ENCODE peak calls at places on chromosomes 16 and 17, in six cellular contexts. One of them, this sample, is unnamed.

GRCh38 chr16:68000450-68000849 is 1.2 kb upstream of the DPEP2 start:
- DNase-seq in heart left ventricle: no peak
- DNase-seq in fibroblast of the aortic adventitia: peak; percentile 13
- DNase-seq in CD8-positive, alpha-beta T cell: no peak
- DNase-seq in astrocyte of the spinal cord: no peak
- DNase-seq in GM23338: no peak
- DNase-seq in this sample: no peak

GRCh38 chr17:72351884-72352346 is 231.1 kb downstream of the SOX9 start:
- DNase-seq in heart left ventricle: no peak
- DNase-seq in fibroblast of the aortic adventitia: no peak
- DNase-seq in CD8-positive, alpha-beta T cell: no peak
- DNase-seq in astrocyte of the spinal cord: no peak
- DNase-seq in GM23338: peak; percentile 36
- DNase-seq in this sample: no peak

GRCh38 chr16:68236804-68237242 is 896 bp upstream of the ESRP2 start:
- DNase-seq in heart left ventricle: peak; percentile 67
- DNase-seq in fibroblast of the aortic adventitia: no peak
- DNase-seq in CD8-positive, alpha-beta T cell: no peak
- DNase-seq in astrocyte of the spinal cord: peak; percentile 56
- DNase-seq in GM23338: peak; percentile 55
- DNase-seq in this sample: no peak

GRCh38 chr17:42363767-42364585 is 24.3 kb downstream of the STAT3 start:
- DNase-seq in heart left ventricle: no peak
- DNase-seq in fibroblast of the aortic adventitia: peak; percentile 88
- DNase-seq in CD8-positive, alpha-beta T cell: no peak
- DNase-seq in astrocyte of the spinal cord: peak; percentile 73
- DNase-seq in GM23338: no peak
- DNase-seq in this sample: no peak

GRCh38 chr16:78500659-78501226 is 401.3 kb downstream of the WWOX start:
- DNase-seq in heart left ventricle: no peak
- DNase-seq in fibroblast of the aortic adventitia: no peak
- DNase-seq in CD8-positive, alpha-beta T cell: no peak
- DNase-seq in astrocyte of the spinal cord: no peak
- DNase-seq in GM23338: no peak
- DNase-seq in this sample: no peak

GRCh38 chr16:78184554-78185183 is 85.2 kb downstream of the WWOX start:
- DNase-seq in heart left ventricle: no peak
- DNase-seq in fibroblast of the aortic adventitia: no peak
- DNase-seq in CD8-positive, alpha-beta T cell: no peak
- DNase-seq in astrocyte of the spinal cord: peak; percentile 71
- DNase-seq in GM23338: no peak
- DNase-seq in this sample: no peak

GRCh38 chr16:66511615-66512500 is 38.1 kb downstream of the TK2 start:
- DNase-seq in heart left ventricle: no peak
- DNase-seq in fibroblast of the aortic adventitia: peak; percentile 82
- DNase-seq in CD8-positive, alpha-beta T cell: no peak
- DNase-seq in astrocyte of the spinal cord: peak; percentile 79
- DNase-seq in GM23338: peak; percentile 75
- DNase-seq in this sample: peak; percentile 91

GRCh38 chr17:66691644-66692500 is 143.0 kb upstream of the CACNG5 start:
- DNase-seq in heart left ventricle: no peak
- DNase-seq in fibroblast of the aortic adventitia: peak; percentile 26
- DNase-seq in CD8-positive, alpha-beta T cell: peak; percentile 37
- DNase-seq in astrocyte of the spinal cord: peak; percentile 83
- DNase-seq in GM23338: no peak
- DNase-seq in this sample: no peak

GRCh38 chr16:69003500-69003899 is 102.0 kb upstream of the HAS3 start:
- DNase-seq in heart left ventricle: no peak
- DNase-seq in fibroblast of the aortic adventitia: no peak
- DNase-seq in CD8-positive, alpha-beta T cell: no peak
- DNase-seq in astrocyte of the spinal cord: peak; percentile 28
- DNase-seq in GM23338: peak; percentile 57
- DNase-seq in this sample: no peak

GRCh38 chr16:23679274-23679985 is 741 bp downstream of the PLK1 start:
- DNase-seq in heart left ventricle: no peak
- DNase-seq in fibroblast of the aortic adventitia: peak; percentile 27
- DNase-seq in CD8-positive, alpha-beta T cell: no peak
- DNase-seq in astrocyte of the spinal cord: peak; percentile 28
- DNase-seq in GM23338: peak; percentile 77
- DNase-seq in this sample: peak; percentile 38

GRCh38 chr17:30950669-30951399 is 20.0 kb upstream of the RNF135 start:
- DNase-seq in heart left ventricle: peak; percentile 83
- DNase-seq in fibroblast of the aortic adventitia: peak; percentile 91
- DNase-seq in CD8-positive, alpha-beta T cell: no peak
- DNase-seq in astrocyte of the spinal cord: peak; percentile 45
- DNase-seq in GM23338: no peak
- DNase-seq in this sample: peak; percentile 74

GRCh38 chr16:4261557-4262172 is 11.2 kb downstream of the TFAP4 start:
- DNase-seq in heart left ventricle: no peak
- DNase-seq in fibroblast of the aortic adventitia: no peak
- DNase-seq in CD8-positive, alpha-beta T cell: peak; percentile 52
- DNase-seq in astrocyte of the spinal cord: peak; percentile 13
- DNase-seq in GM23338: peak; percentile 86
- DNase-seq in this sample: peak; percentile 34

GRCh38 chr16:15635926-15636325 is 7.0 kb downstream of the MARF1 start:
- DNase-seq in heart left ventricle: no peak
- DNase-seq in fibroblast of the aortic adventitia: no peak
- DNase-seq in CD8-positive, alpha-beta T cell: no peak
- DNase-seq in astrocyte of the spinal cord: no peak
- DNase-seq in GM23338: no peak
- DNase-seq in this sample: no peak

GRCh38 chr16:57388359-57389086 is 16.0 kb upstream of the CCL17 start:
- DNase-seq in heart left ventricle: no peak
- DNase-seq in fibroblast of the aortic adventitia: no peak
- DNase-seq in CD8-positive, alpha-beta T cell: no peak
- DNase-seq in astrocyte of the spinal cord: no peak
- DNase-seq in GM23338: no peak
- DNase-seq in this sample: peak; percentile 58

GRCh38 chr16:57741660-57742191 is 6.2 kb downstream of the KATNB1 start:
- DNase-seq in heart left ventricle: no peak
- DNase-seq in fibroblast of the aortic adventitia: no peak
- DNase-seq in CD8-positive, alpha-beta T cell: no peak
- DNase-seq in astrocyte of the spinal cord: no peak
- DNase-seq in GM23338: no peak
- DNase-seq in this sample: no peak

GRCh38 chr16:86772671-86773338 is 194.5 kb downstream of the FOXL1 start:
- DNase-seq in heart left ventricle: no peak
- DNase-seq in fibroblast of the aortic adventitia: peak; percentile 68
- DNase-seq in CD8-positive, alpha-beta T cell: no peak
- DNase-seq in astrocyte of the spinal cord: peak; percentile 84
- DNase-seq in GM23338: no peak
- DNase-seq in this sample: peak; percentile 54

GRCh38 chr17:73347355-73347754 is 35.6 kb upstream of the CDC42EP4 start:
- DNase-seq in heart left ventricle: no peak
- DNase-seq in fibroblast of the aortic adventitia: peak; percentile 24
- DNase-seq in CD8-positive, alpha-beta T cell: no peak
- DNase-seq in astrocyte of the spinal cord: no peak
- DNase-seq in GM23338: no peak
- DNase-seq in this sample: no peak

GRCh38 chr17:17774009-17774881 is 62.5 kb downstream of the SREBF1 start:
- DNase-seq in heart left ventricle: no peak
- DNase-seq in fibroblast of the aortic adventitia: peak; percentile 45
- DNase-seq in CD8-positive, alpha-beta T cell: no peak
- DNase-seq in astrocyte of the spinal cord: peak; percentile 33
- DNase-seq in GM23338: peak; percentile 55
- DNase-seq in this sample: peak; percentile 96

GRCh38 chr17:60314423-60314822 is 77.5 kb downstream of the USP32 start:
- DNase-seq in heart left ventricle: no peak
- DNase-seq in fibroblast of the aortic adventitia: no peak
- DNase-seq in CD8-positive, alpha-beta T cell: no peak
- DNase-seq in astrocyte of the spinal cord: no peak
- DNase-seq in GM23338: no peak
- DNase-seq in this sample: no peak

GRCh38 chr17:65142247-65142646 is 5.1 kb downstream of the RGS9 start:
- DNase-seq in heart left ventricle: no peak
- DNase-seq in fibroblast of the aortic adventitia: no peak
- DNase-seq in CD8-positive, alpha-beta T cell: no peak
- DNase-seq in astrocyte of the spinal cord: no peak
- DNase-seq in GM23338: no peak
- DNase-seq in this sample: no peak

GRCh38 chr17:19346351-19347255 is 15.9 kb downstream of the B9D1 start:
- DNase-seq in heart left ventricle: peak; percentile 78
- DNase-seq in fibroblast of the aortic adventitia: peak; percentile 93
- DNase-seq in CD8-positive, alpha-beta T cell: no peak
- DNase-seq in astrocyte of the spinal cord: peak; percentile 81
- DNase-seq in GM23338: no peak
- DNase-seq in this sample: peak; percentile 65

GRCh38 chr17:29051194-29051593 is 8.3 kb downstream of the PIPOX start:
- DNase-seq in heart left ventricle: no peak
- DNase-seq in fibroblast of the aortic adventitia: no peak
- DNase-seq in CD8-positive, alpha-beta T cell: no peak
- DNase-seq in astrocyte of the spinal cord: no peak
- DNase-seq in GM23338: no peak
- DNase-seq in this sample: no peak

GRCh38 chr17:29051731-29052130 is 8.8 kb downstream of the PIPOX start:
- DNase-seq in heart left ventricle: no peak
- DNase-seq in fibroblast of the aortic adventitia: no peak
- DNase-seq in CD8-positive, alpha-beta T cell: no peak
- DNase-seq in astrocyte of the spinal cord: no peak
- DNase-seq in GM23338: no peak
- DNase-seq in this sample: no peak

GRCh38 chr17:29048440-29049360 is 5.8 kb downstream of the PIPOX start:
- DNase-seq in heart left ventricle: no peak
- DNase-seq in fibroblast of the aortic adventitia: no peak
- DNase-seq in CD8-positive, alpha-beta T cell: no peak
- DNase-seq in astrocyte of the spinal cord: peak; percentile 29
- DNase-seq in GM23338: peak; percentile 33
- DNase-seq in this sample: no peak

GRCh38 chr17:29049541-29050150 is 6.7 kb downstream of the PIPOX start:
- DNase-seq in heart left ventricle: no peak
- DNase-seq in fibroblast of the aortic adventitia: no peak
- DNase-seq in CD8-positive, alpha-beta T cell: no peak
- DNase-seq in astrocyte of the spinal cord: no peak
- DNase-seq in GM23338: no peak
- DNase-seq in this sample: no peak

GRCh38 chr17:29050176-29050575 is 7.2 kb downstream of the PIPOX start:
- DNase-seq in heart left ventricle: no peak
- DNase-seq in fibroblast of the aortic adventitia: no peak
- DNase-seq in CD8-positive, alpha-beta T cell: no peak
- DNase-seq in astrocyte of the spinal cord: no peak
- DNase-seq in GM23338: no peak
- DNase-seq in this sample: peak; percentile 41
- H3K4me3 ChIP-seq in heart left ventricle: no peak overlapping the region
- H3K4me3 ChIP-seq in fibroblast of the aortic adventitia: no peak overlapping the region
- H3K4me3 ChIP-seq in CD8-positive, alpha-beta T cell: no peak overlapping the region
- H3K4me3 ChIP-seq in astrocyte of the spinal cord: no peak overlapping the region
- H3K4me3 ChIP-seq in GM23338: no peak overlapping the region
- H3K4me3 ChIP-seq in this sample: no peak overlapping the region

GRCh38 chr16:87956169-87956770 is 5.0 kb downstream of the BANP start:
- DNase-seq in heart left ventricle: peak; percentile 72
- DNase-seq in fibroblast of the aortic adventitia: peak; percentile 69
- DNase-seq in CD8-positive, alpha-beta T cell: peak; percentile 72
- DNase-seq in astrocyte of the spinal cord: peak; percentile 69
- DNase-seq in GM23338: peak; percentile 32
- DNase-seq in this sample: peak; percentile 34

GRCh38 chr16:87958632-87959031 is 7.4 kb downstream of the BANP start:
- DNase-seq in heart left ventricle: no peak
- DNase-seq in fibroblast of the aortic adventitia: no peak
- DNase-seq in CD8-positive, alpha-beta T cell: no peak
- DNase-seq in astrocyte of the spinal cord: no peak
- DNase-seq in GM23338: no peak
- DNase-seq in this sample: no peak

GRCh38 chr16:87955302-87956168 is 4.3 kb downstream of the BANP start:
- DNase-seq in heart left ventricle: no peak
- DNase-seq in fibroblast of the aortic adventitia: peak; percentile 22
- DNase-seq in CD8-positive, alpha-beta T cell: no peak
- DNase-seq in astrocyte of the spinal cord: no peak
- DNase-seq in GM23338: no peak
- DNase-seq in this sample: no peak

GRCh38 chr16:87957296-87958069 is 6.2 kb downstream of the BANP start:
- DNase-seq in heart left ventricle: no peak
- DNase-seq in fibroblast of the aortic adventitia: no peak
- DNase-seq in CD8-positive, alpha-beta T cell: no peak
- DNase-seq in astrocyte of the spinal cord: no peak
- DNase-seq in GM23338: no peak
- DNase-seq in this sample: no peak

DNA sequence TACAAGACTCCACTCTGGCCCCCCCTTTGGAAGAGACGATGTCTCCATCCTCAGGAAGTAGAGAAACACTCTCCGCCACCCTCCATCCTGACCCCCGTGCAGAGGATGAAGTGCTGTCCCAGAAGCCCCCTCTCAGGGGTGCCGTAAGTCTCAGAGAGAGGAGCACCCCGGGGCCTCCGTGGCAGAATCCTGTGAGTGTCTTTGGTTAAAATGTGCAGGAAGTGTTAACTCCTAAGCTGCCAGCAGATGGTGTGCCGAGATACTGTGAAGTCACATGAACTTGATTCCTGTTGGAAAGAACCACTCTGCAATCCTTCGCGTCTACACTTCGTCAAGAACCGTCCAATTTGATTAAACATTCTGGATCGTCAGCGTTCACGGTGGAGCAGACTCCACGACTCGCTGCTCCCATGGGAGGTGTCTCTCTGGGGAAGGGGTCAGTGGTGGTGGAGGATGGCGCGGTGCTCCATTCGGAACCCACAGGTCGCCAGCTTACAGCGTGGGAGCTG is 5.6 kb downstream of the BANP start:
- DNase-seq in heart left ventricle: no peak
- DNase-seq in fibroblast of the aortic adventitia: peak; percentile 80
- DNase-seq in CD8-positive, alpha-beta T cell: no peak
- DNase-seq in astrocyte of the spinal cord: peak; percentile 67
- DNase-seq in GM23338: peak; percentile 62
- DNase-seq in this sample: peak; percentile 71
- TF ChIP-seq CTCF in heart left ventricle: no peak
- TF ChIP-seq CTCF in fibroblast of the aortic adventitia: peak; percentile 48
- TF ChIP-seq CTCF in CD8-positive, alpha-beta T cell: peak; percentile 24
- TF ChIP-seq CTCF in astrocyte of the spinal cord: peak; percentile 63
- TF ChIP-seq CTCF in GM23338: peak; percentile 35
- TF ChIP-seq CTCF in this sample: peak; percentile 61

GRCh38 chr16:53629607-53630312 is 73.9 kb downstream of the RPGRIP1L start:
- DNase-seq in heart left ventricle: no peak
- DNase-seq in fibroblast of the aortic adventitia: no peak
- DNase-seq in CD8-positive, alpha-beta T cell: no peak
- DNase-seq in astrocyte of the spinal cord: no peak
- DNase-seq in GM23338: no peak
- DNase-seq in this sample: no peak

GRCh38 chr16:53625221-53625620 is 78.4 kb downstream of the RPGRIP1L start:
- DNase-seq in heart left ventricle: no peak
- DNase-seq in fibroblast of the aortic adventitia: no peak
- DNase-seq in CD8-positive, alpha-beta T cell: no peak
- DNase-seq in astrocyte of the spinal cord: no peak
- DNase-seq in GM23338: no peak
- DNase-seq in this sample: no peak

GRCh38 chr16:53629151-53629550 is 74.5 kb downstream of the RPGRIP1L start:
- DNase-seq in heart left ventricle: no peak
- DNase-seq in fibroblast of the aortic adventitia: no peak
- DNase-seq in CD8-positive, alpha-beta T cell: no peak
- DNase-seq in astrocyte of the spinal cord: no peak
- DNase-seq in GM23338: no peak
- DNase-seq in this sample: no peak

GRCh38 chr16:53626161-53626560 is 77.5 kb downstream of the RPGRIP1L start:
- DNase-seq in heart left ventricle: no peak
- DNase-seq in fibroblast of the aortic adventitia: no peak
- DNase-seq in CD8-positive, alpha-beta T cell: no peak
- DNase-seq in astrocyte of the spinal cord: no peak
- DNase-seq in GM23338: no peak
- DNase-seq in this sample: no peak

GRCh38 chr16:53626816-53627215 is 76.8 kb downstream of the RPGRIP1L start:
- DNase-seq in heart left ventricle: no peak
- DNase-seq in fibroblast of the aortic adventitia: no peak
- DNase-seq in CD8-positive, alpha-beta T cell: no peak
- DNase-seq in astrocyte of the spinal cord: no peak
- DNase-seq in GM23338: no peak
- DNase-seq in this sample: no peak
- H3K4me3 ChIP-seq in heart left ventricle: no peak overlapping the region
- H3K4me3 ChIP-seq in fibroblast of the aortic adventitia: no peak overlapping the region
- H3K4me3 ChIP-seq in CD8-positive, alpha-beta T cell: no peak overlapping the region
- H3K4me3 ChIP-seq in astrocyte of the spinal cord: no peak overlapping the region
- H3K4me3 ChIP-seq in GM23338: no peak overlapping the region
- H3K4me3 ChIP-seq in this sample: no peak overlapping the region

GRCh38 chr17:32826076-32826475 is 50.8 kb downstream of the MYO1D start:
- DNase-seq in heart left ventricle: no peak
- DNase-seq in fibroblast of the aortic adventitia: no peak
- DNase-seq in CD8-positive, alpha-beta T cell: no peak
- DNase-seq in astrocyte of the spinal cord: no peak
- DNase-seq in GM23338: no peak
- DNase-seq in this sample: no peak
- TF ChIP-seq CTCF in heart left ventricle: no peak
- TF ChIP-seq CTCF in fibroblast of the aortic adventitia: no peak
- TF ChIP-seq CTCF in CD8-positive, alpha-beta T cell: no peak
- TF ChIP-seq CTCF in astrocyte of the spinal cord: no peak
- TF ChIP-seq CTCF in GM23338: no peak
- TF ChIP-seq CTCF in this sample: no peak

This sample was measured in epithelial cell of esophagus.